ENCODE peak calls at places on chromosomes 6 and 20, in ten cellular contexts. S is uterus, K is BE2C, Y is dorsolateral prefrontal cortex, B is ELF-1, J is epithelial cell of esophagus, X is glutamatergic neuron, U is keratinocyte, T is PC-9, C is EH. F is an unnamed sample.

GRCh38 chr6:134539865-134540323 is 222.0 kb upstream of the SGK1 start:
- DNase-seq in X (no peak), S (no peak), T (no peak), K (peak), B (no peak), U (no peak), J (no peak), Y (no peak), C (peak), F (peak)

GRCh38 chr6:157685596-157686280 is 137.3 kb upstream of the SNX9 start:
- DNase-seq in C (no peak), K (no peak), T (no peak), Y (no peak), S (no peak), B (peak), X (no peak), U (no peak), J (no peak), F (no peak)

GRCh38 chr6:160428069-160428430 is 79.9 kb downstream of the SLC22A3 start:
- DNase-seq in B (no peak), C (no peak), U (no peak), S (peak), Y (no peak), X (no peak), T (no peak), K (peak), J (no peak), F (no peak)

GRCh38 chr20:38673731-38674177 is 50.5 kb upstream of the SLC32A1 start:
- DNase-seq in B (peak), U (no peak), C (peak), K (peak), Y (no peak), T (no peak), J (no peak), S (no peak), X (peak), F (peak)

GRCh38 chr20:3749689-3750639 is 17.5 kb downstream of the HSPA12B start:
- DNase-seq in U (no peak), Y (no peak), J (peak), X (peak), C (no peak), T (no peak), K (peak), B (peak), S (no peak), F (peak)

GRCh38 chr20:10710995-10711775 is 37.4 kb upstream of the JAG1 start:
- DNase-seq in S (no peak), X (no peak), B (no peak), U (no peak), Y (no peak), J (no peak), T (no peak), K (no peak), C (no peak), F (no peak)

GRCh38 chr20:35992713-35993335 is 24.4 kb downstream of the CNBD2 start:
- DNase-seq in S (peak), K (peak), X (peak), T (peak), U (no peak), Y (no peak), J (peak), C (peak), B (peak), F (peak)

GRCh38 chr20:38725458-38725958 is 1.2 kb downstream of the SLC32A1 start:
- DNase-seq in X (no peak), S (no peak), K (no peak), C (no peak), T (no peak), Y (no peak), J (no peak), B (no peak), U (no peak), F (no peak)

GRCh38 chr6:99613398-99613704 is 6.7 kb downstream of the PRDM13 start:
- DNase-seq in T (no peak), J (peak), U (no peak), S (no peak), K (peak), B (peak), X (peak), C (peak), Y (no peak), F (no peak)

GRCh38 chr6:90202156-90202555 is 94.5 kb downstream of the BACH2 start:
- DNase-seq in J (no peak), B (no peak), C (no peak), S (no peak), K (no peak), X (no peak), Y (no peak), U (no peak), T (no peak), F (no peak)

GRCh38 chr20:2295886-2296544 is at the start of gene TGM3:
- DNase-seq in X (no peak), J (no peak), S (no peak), B (no peak), K (no peak), U (no peak), C (no peak), Y (no peak), T (no peak), F (no peak)